ENCODE peak calls at places on chromosomes 6 and 20, in nine cellular contexts. Z is hepatocyte; W is GM12878; K is adrenal gland; F is left lung; O is spleen; S is stomach; M is effector memory CD4-positive, alpha-beta T cell; P is left ventricle myocardium inferior. Y is an unnamed sample.

GRCh38 chr20:18326990-18327389 is 38.7 kb downstream of the ZNF133 start:
- DNase-seq in Z (no peak), W (no peak), K (no peak), F (no peak), O (no peak), S (no peak), M (no peak), P (no peak), Y (no peak)

GRCh38 chr6:65896140-65896539 is 189.1 kb upstream of the EYS start:
- DNase-seq in Z (no peak), W (no peak), K (no peak), F (no peak), O (peak; percentile 28), S (no peak), M (no peak), P (no peak), Y (no peak)

GRCh38 chr20:63978319-63979220 is 872 bp downstream of the SAMD10 start:
- DNase-seq in Z (peak; percentile 90), W (no peak), K (peak; percentile 87), F (peak; percentile 83), O (peak; percentile 92), S (peak; percentile 89), M (no peak), P (peak; percentile 78), Y (peak; percentile 86)

GRCh38 chr6:81814365-81815109 is 62.1 kb upstream of the TENT5A start:
- DNase-seq in Z (no peak), W (no peak), K (no peak), F (peak; percentile 34), O (no peak), S (no peak), M (no peak), P (no peak), Y (no peak)

GRCh38 chr6:28001751-28002150 is 44.7 kb downstream of the OR2B6 start:
- DNase-seq in Z (no peak), W (no peak), K (no peak), F (no peak), O (no peak), S (no peak), M (no peak), P (no peak), Y (no peak)

GRCh38 chr20:911882-912600 is 4.1 kb downstream of the ANGPT4 start:
- DNase-seq in Z (no peak), W (no peak), K (no peak), F (no peak), O (peak; percentile 49), S (no peak), M (peak; percentile 2), P (no peak), Y (no peak)

GRCh38 chr20:46099491-46100287 is 9.9 kb upstream of the NCOA5 start:
- DNase-seq in Z (no peak), W (no peak), K (peak; percentile 8), F (no peak), O (peak; percentile 91), S (no peak), M (no peak), P (peak; percentile 23), Y (no peak)

GRCh38 chr6:129785756-129786135 is 75.4 kb downstream of the TMEM244 start:
- DNase-seq in Z (no peak), W (no peak), K (no peak), F (no peak), O (no peak), S (no peak), M (no peak), P (no peak), Y (no peak)

GRCh38 chr6:20688710-20689500 is 154.6 kb downstream of the CDKAL1 start:
- DNase-seq in Z (no peak), W (peak; percentile 59), K (no peak), F (no peak), O (no peak), S (no peak), M (no peak), P (no peak), Y (no peak)

DNA sequence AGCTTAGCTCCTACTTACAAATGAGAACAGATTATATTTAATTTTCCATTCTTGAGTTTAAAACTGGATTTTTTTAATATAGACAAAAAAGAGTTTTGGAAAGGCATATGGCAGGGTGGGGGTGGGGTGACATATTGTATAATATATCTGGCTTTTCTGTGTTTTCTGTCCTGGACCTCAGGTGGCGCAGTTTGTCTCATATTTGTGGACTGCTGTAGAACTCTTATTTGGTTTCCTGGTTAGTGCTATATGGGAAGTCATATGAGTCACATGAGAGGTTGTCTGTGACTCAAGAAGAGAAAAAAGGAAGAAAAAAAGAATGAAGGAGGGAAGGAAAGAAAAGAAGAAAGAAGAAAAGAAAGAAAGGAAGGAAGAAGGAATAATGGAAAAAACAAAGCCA is 131.8 kb downstream of the CLVS2 start:
- DNase-seq in Z (no peak), W (no peak), K (no peak), F (no peak), O (no peak), S (no peak), M (no peak), P (no peak), Y (no peak)
- H3K27ac ChIP-seq in Z (no peak overlapping the region), W (no peak overlapping the region), K (no peak overlapping the region), F (no peak overlapping the region), O (no peak overlapping the region), S (no peak overlapping the region), M (no peak overlapping the region), P (no peak overlapping the region), Y (no peak overlapping the region)

GRCh38 chr20:41148956-41149355 is 11.6 kb downstream of the PLCG1 start:
- DNase-seq in Z (no peak), W (no peak), K (no peak), F (no peak), O (no peak), S (no peak), M (no peak), P (no peak), Y (no peak)
- H3K4me1 ChIP-seq in Z (peaks cover 9% of the 10 kb centered on the region), W (peaks cover 11% of the 10 kb centered on the region), K (peaks cover 15% of the 10 kb centered on the region), F (peaks cover 85% of the 10 kb centered on the region), O (peaks cover 65% of the 10 kb centered on the region), S (peaks cover 97% of the 10 kb centered on the region), M (peaks cover 98% of the 10 kb centered on the region), P (peaks cover 100% of the 10 kb centered on the region), Y (peaks cover 14% of the 10 kb centered on the region)

GRCh38 chr20:22723659-22724058 is 139.3 kb upstream of the FOXA2 start:
- DNase-seq in Z (no peak), W (no peak), K (no peak), F (no peak), O (no peak), S (no peak), M (no peak), P (no peak), Y (no peak)

GRCh38 chr20:22717466-22717865 is 133.1 kb upstream of the FOXA2 start:
- DNase-seq in Z (peak; percentile 79), W (no peak), K (peak; percentile 83), F (peak; percentile 59), O (no peak), S (peak; percentile 32), M (no peak), P (no peak), Y (no peak)

GRCh38 chr20:22719250-22719649 is 134.9 kb upstream of the FOXA2 start:
- DNase-seq in Z (peak; percentile 68), W (no peak), K (no peak), F (no peak), O (no peak), S (peak; percentile 36), M (no peak), P (peak; percentile 25), Y (no peak)

GRCh38 chr20:22720206-22720605 is 135.8 kb upstream of the FOXA2 start:
- DNase-seq in Z (no peak), W (no peak), K (no peak), F (no peak), O (no peak), S (no peak), M (no peak), P (no peak), Y (no peak)

DNA sequence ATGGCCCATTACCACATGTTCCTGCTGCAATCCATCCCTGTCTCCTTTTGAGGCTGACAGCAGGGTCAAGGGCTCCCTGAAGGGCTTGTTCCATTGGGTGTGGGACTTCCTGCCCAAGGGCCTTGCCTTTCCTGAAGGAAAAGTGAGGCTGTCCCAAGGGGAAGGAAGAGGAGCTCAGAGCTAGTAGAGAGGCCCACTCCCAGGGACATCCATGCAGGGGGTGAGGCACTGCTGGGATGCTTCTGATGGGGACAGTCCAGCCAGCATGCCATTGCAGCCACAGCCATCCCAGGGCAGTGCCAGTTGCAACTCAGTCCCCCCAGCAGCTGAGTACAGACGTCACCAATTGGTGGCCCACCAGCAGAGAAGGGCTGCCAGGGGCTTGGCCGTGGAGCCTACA is 138.5 kb upstream of the FOXA2 start:
- DNase-seq in Z (no peak), W (no peak), K (no peak), F (no peak), O (no peak), S (no peak), M (no peak), P (no peak), Y (no peak)
- H3K27ac ChIP-seq in Z (no peak overlapping the region), W (no peak overlapping the region), K (no peak overlapping the region), F (peak overlapping the region; percentile 18), O (no peak overlapping the region), S (no peak overlapping the region), M (no peak overlapping the region), P (peak overlapping the region; percentile 59), Y (no peak overlapping the region)

GRCh38 chr6:139369568-139370046 is 4.8 kb downstream of the CITED2 start:
- DNase-seq in Z (peak; percentile 77), W (no peak), K (peak; percentile 47), F (no peak), O (no peak), S (no peak), M (no peak), P (no peak), Y (peak; percentile 45)
- H3K4me1 ChIP-seq in Z (peaks cover 27% of the 10 kb centered on the region), W (peaks cover 2% of the 10 kb centered on the region), K (peaks cover 14% of the 10 kb centered on the region), F (peaks cover 40% of the 10 kb centered on the region), O (peaks cover 37% of the 10 kb centered on the region), S (peaks cover 50% of the 10 kb centered on the region), M (peaks cover 19% of the 10 kb centered on the region), P (peaks cover 61% of the 10 kb centered on the region), Y (peaks cover 24% of the 10 kb centered on the region)